ENCODE peak calls at places on chromosomes 2 and 18, in seven cellular contexts. O, F, P, I, Q, T and S are unnamed samples.
A peak's percentile ranks its signal among the peaks of the same experiment; 100 is the strongest.

GRCh38 chr2:163735692-163736432 is at the start of gene FIGN:
- DNase-seq in T (peak; percentile 87), F (peak; percentile 79), P (peak; percentile 61), O (peak; percentile 67), Q (peak; percentile 80), I (peak; percentile 45), S (peak; percentile 55)

GRCh38 chr18:68948622-68949021 is 150.7 kb downstream of the CCDC102B start:
- DNase-seq in I (no peak), Q (no peak), F (no peak), O (no peak), T (no peak), P (no peak), S (no peak)

GRCh38 chr2:62641410-62641843 is 64.1 kb upstream of the EHBP1 start:
- DNase-seq in I (no peak), P (no peak), O (no peak), T (no peak), F (no peak), Q (no peak), S (no peak)

GRCh38 chr18:48780151-48781001 is 170.4 kb downstream of the SMAD7 start:
- DNase-seq in I (no peak), O (no peak), T (no peak), F (no peak), Q (peak; percentile 60), P (no peak), S (no peak)

GRCh38 chr18:77098033-77098432 is 34.5 kb downstream of the MBP start:
- DNase-seq in T (no peak), O (no peak), F (no peak), I (no peak), P (no peak), Q (no peak), S (no peak)

GRCh38 chr2:218465987-218466633 is 47.2 kb downstream of the VIL1 start:
- DNase-seq in I (no peak), Q (no peak), O (peak; percentile 24), P (no peak), F (peak; percentile 27), T (no peak), S (no peak)

GRCh38 chr18:489244-490023 is 11.1 kb downstream of the COLEC12 start:
- DNase-seq in P (no peak), F (no peak), T (no peak), Q (no peak), O (peak; percentile 56), I (no peak), S (no peak)

GRCh38 chr2:64989982-64990614 is 899 bp downstream of the SLC1A4 start:
- DNase-seq in T (peak; percentile 75), P (no peak), Q (no peak), F (no peak), O (no peak), I (no peak), S (no peak)

GRCh38 chr18:49562481-49563129 is 748 bp downstream of the LIPG start:
- DNase-seq in O (no peak), F (peak; percentile 47), T (no peak), P (no peak), Q (no peak), I (no peak), S (no peak)

GRCh38 chr2:206276169-206276927 is 1.9 kb downstream of the ZDBF2 start:
- DNase-seq in O (no peak), P (no peak), F (no peak), Q (no peak), T (no peak), I (no peak), S (no peak)

GRCh38 chr2:179017958-179018357 is 32.0 kb downstream of the CCDC141 start:
- DNase-seq in F (no peak), T (no peak), O (no peak), Q (no peak), I (no peak), P (no peak), S (no peak)

GRCh38 chr2:121092095-121092494 is 192.9 kb downstream of the TFCP2L1 start:
- DNase-seq in I (no peak), Q (no peak), F (no peak), O (no peak), T (no peak), P (no peak), S (no peak)

GRCh38 chr2:41914936-41915335 is 132.9 kb upstream of the PKDCC start:
- DNase-seq in F (no peak), O (no peak), P (no peak), T (no peak), Q (no peak), I (no peak), S (no peak)

GRCh38 chr2:241358470-241358869 is 2.4 kb downstream of the FARP2 start:
- DNase-seq in O (no peak), P (no peak), F (no peak), T (no peak), I (no peak), Q (no peak), S (no peak)

GRCh38 chr2:232325324-232326273 is 53.0 kb upstream of the ALPP start:
- DNase-seq in Q (peak; percentile 65), F (peak; percentile 43), O (peak; percentile 32), T (peak; percentile 70), P (no peak), I (peak; percentile 64), S (no peak)

GRCh38 chr18:8433323-8433722 is 175.9 kb upstream of the RAB12 start:
- DNase-seq in I (no peak), F (no peak), O (no peak), T (no peak), P (no peak), Q (no peak), S (no peak)

GRCh38 chr2:41836944-41837343 is 210.9 kb upstream of the PKDCC start:
- DNase-seq in P (no peak), I (peak; percentile 62), T (no peak), F (peak; percentile 66), Q (no peak), O (peak; percentile 47), S (no peak)

GRCh38 chr2:10572693-10573092 is 117.1 kb downstream of the NOL10 start:
- DNase-seq in P (no peak), F (no peak), T (no peak), O (no peak), Q (no peak), I (no peak), S (no peak)

GRCh38 chr2:26715528-26716270 is 23.2 kb downstream of the KCNK3 start:
- DNase-seq in P (no peak), F (no peak), T (no peak), Q (no peak), I (no peak), O (no peak), S (no peak)

GRCh38 chr2:172208881-172209325 is 106.2 kb upstream of the DLX2 start:
- DNase-seq in P (no peak), I (no peak), O (peak; percentile 13), F (peak; percentile 56), T (no peak), Q (no peak), S (no peak)

GRCh38 chr2:121613152-121613551 is 36.1 kb downstream of the CLASP1 start:
- DNase-seq in F (no peak), O (no peak), I (no peak), T (no peak), Q (no peak), P (no peak), S (no peak)